ENCODE peak calls at places on chromosomes 4 and X, in seven cellular contexts. E is activated T-cell treated with anti-CD3 and anti-CD28 coated beads, Interleukin-2, amount 50 U/mL, for 4 hours; O is stimulated activated CD8-positive, alpha-beta memory T cell treated with anti-CD3 and anti-CD28 coated beads, Interleukin-12 subunit alpha, Interleukin-12 subunit beta, amount 100 ng/mL, for 4 hours; H is NCI-H1092; D is activated CD4-positive, alpha-beta T cell treated with anti-CD3 and anti-CD28 coated beads, Interleukin-2, amount 50 U/mL, for 24 hours; C is neural crest cell; K is endodermal cell. I is an unnamed sample.

GRCh38 chr4:155569960-155570515 is 96.6 kb upstream of the GUCY1A1 start:
- DNase-seq in H (no peak), C (no peak), E (no peak), O (no peak), K (no peak), D (no peak), I (no peak)

GRCh38 chr4:109701566-109702399 is 1.5 kb downstream of the CASP6 start:
- DNase-seq in C (no peak), H (no peak), O (no peak), E (no peak), K (peak), D (no peak), I (no peak)

GRCh38 chr4:10130190-10130888 is 13.7 kb upstream of the WDR1 start:
- DNase-seq in H (no peak), C (no peak), E (no peak), O (no peak), K (no peak), D (no peak), I (no peak)

GRCh38 chr4:114398386-114398785 is 200.2 kb upstream of the UGT8 start:
- DNase-seq in E (no peak), D (no peak), K (no peak), C (no peak), O (no peak), H (no peak), I (no peak)

GRCh38 chrX:42680651-42681050 is 97.3 kb downstream of the PPP1R2C start:
- DNase-seq in D (no peak), H (no peak), C (no peak), E (no peak), K (peak), O (no peak), I (no peak)

GRCh38 chr4:113673450-113673849 is 88.1 kb downstream of the CAMK2D start:
- DNase-seq in C (no peak), O (peak), D (peak), K (peak), E (peak), H (no peak), I (no peak)

GRCh38 chrX:152635941-152636340 is 1.8 kb upstream of the GABRQ start:
- DNase-seq in D (no peak), H (peak), C (peak), O (no peak), K (peak), E (no peak), I (peak)

GRCh38 chr4:25859429-25860148 is 3.2 kb downstream of the SEL1L3 start:
- DNase-seq in E (no peak), O (no peak), K (no peak), D (no peak), H (no peak), C (no peak), I (no peak)

GRCh38 chrX:46308106-46308505 is 237.1 kb downstream of the ZNF674 start:
- DNase-seq in C (no peak), D (no peak), K (no peak), E (no peak), H (no peak), O (no peak), I (no peak)

GRCh38 chrX:106177106-106177981 is 9.2 kb downstream of the PWWP3B start:
- DNase-seq in O (no peak), K (peak), C (peak), E (no peak), D (no peak), H (no peak), I (peak)

GRCh38 chrX:69137371-69137881 is 27.8 kb downstream of the PJA1 start:
- DNase-seq in O (no peak), C (peak), H (no peak), E (no peak), D (no peak), K (peak), I (no peak)

GRCh38 chrX:49079489-49080428 is at the start of gene WDR45:
- DNase-seq in D (peak), K (peak), E (peak), O (peak), H (peak), C (peak), I (peak)